ENCODE peak calls at places on chromosomes 1 and 21, in four cellular contexts. R is esophagus squamous epithelium, O is suprapubic skin, X is Peyer's patch. P is an unnamed sample.

GRCh38 chr1:244599937-244600350 is 53.0 kb upstream of the DESI2 start:
- DNase-seq in R (no peak), O (no peak), X (peak; percentile 66), P (peak; percentile 40)

GRCh38 chr1:19925342-19926070 is 2.1 kb upstream of the PLA2G2E start:
- DNase-seq in R (no peak), O (no peak), X (no peak), P (peak; percentile 27)

GRCh38 chr1:45682942-45683341 is 3.4 kb downstream of the GPBP1L1 start:
- DNase-seq in R (no peak), O (no peak), X (no peak), P (no peak)

GRCh38 chr1:20100632-20101355 is 18.5 kb downstream of the PLA2G2D start:
- DNase-seq in R (no peak), O (no peak), X (peak; percentile 69), P (peak; percentile 47)

GRCh38 chr1:11855430-11855829 is 3.3 kb downstream of the NPPB start:
- DNase-seq in R (no peak), O (no peak), X (no peak), P (no peak)

GRCh38 chr21:41316641-41317392 is at the start of gene FAM3B:
- DNase-seq in R (no peak), O (no peak), X (peak; percentile 83), P (peak; percentile 82)

GRCh38 chr1:179169616-179170467 is 59.6 kb downstream of the ABL2 start:
- DNase-seq in R (no peak), O (no peak), X (no peak), P (no peak)

GRCh38 chr1:22414244-22414751 is 37.4 kb upstream of the ZBTB40 start:
- DNase-seq in R (no peak), O (no peak), X (peak; percentile 55), P (peak; percentile 61)

GRCh38 chr1:94777281-94777680 is 42.9 kb upstream of the SLC44A3 start:
- DNase-seq in R (no peak), O (no peak), X (no peak), P (no peak)

GRCh38 chr1:181175356-181175755 is 86.9 kb downstream of the IER5 start:
- DNase-seq in R (no peak), O (no peak), X (no peak), P (no peak)

GRCh38 chr1:174954686-174955669 is 44.8 kb upstream of the CACYBP start:
- DNase-seq in R (no peak), O (no peak), X (no peak), P (no peak)

GRCh38 chr1:178869114-178869697 is 1.7 kb downstream of the ANGPTL1 start:
- DNase-seq in R (no peak), O (no peak), X (no peak), P (no peak)

GRCh38 chr1:228079013-228079412 is 3.5 kb upstream of the ARF1 start:
- DNase-seq in R (no peak), O (peak; percentile 63), X (no peak), P (no peak)

GRCh38 chr1:160261526-160261877 is 847 bp downstream of the DCAF8 start:
- DNase-seq in R (no peak), O (no peak), X (peak; percentile 68), P (peak; percentile 71)

GRCh38 chr21:42537106-42537742 is 23.6 kb downstream of the SLC37A1 start:
- DNase-seq in R (no peak), O (peak; percentile 9), X (peak; percentile 51), P (peak; percentile 29)

GRCh38 chr1:228487336-228488106 is at the start of gene RNF187:
- DNase-seq in R (no peak), O (peak; percentile 91), X (peak; percentile 95), P (peak; percentile 82)

GRCh38 chr1:9182784-9183257 is 51.8 kb upstream of the H6PD start:
- DNase-seq in R (no peak), O (peak; percentile 66), X (no peak), P (no peak)

GRCh38 chr1:76759950-76760349 is 107.3 kb upstream of the ST6GALNAC5 start:
- DNase-seq in R (no peak), O (no peak), X (no peak), P (no peak)

GRCh38 chr1:202991112-202991511 is 16.1 kb upstream of the TMEM183A start:
- DNase-seq in R (no peak), O (no peak), X (no peak), P (no peak)

GRCh38 chr1:29452463-29453230 is 216.3 kb downstream of the PTPRU start:
- DNase-seq in R (no peak), O (no peak), X (no peak), P (no peak)

GRCh38 chr1:66747500-66747899 is 4.8 kb upstream of the DYNLT5 start:
- DNase-seq in R (no peak), O (no peak), X (no peak), P (no peak)

GRCh38 chr1:85048296-85049064 is at the start of gene MCOLN3:
- DNase-seq in R (no peak), O (peak; percentile 73), X (peak; percentile 70), P (peak; percentile 44)

GRCh38 chr1:232385221-232385620 is 244.7 kb downstream of the SIPA1L2 start:
- DNase-seq in R (no peak), O (no peak), X (no peak), P (no peak)

GRCh38 chr1:3378411-3379208 is 75.9 kb upstream of the ARHGEF16 start:
- DNase-seq in R (no peak), O (no peak), X (no peak), P (no peak)

GRCh38 chr21:41029573-41029972 is 138.4 kb upstream of the BACE2 start:
- DNase-seq in R (no peak), O (no peak), X (no peak), P (no peak)

GRCh38 chr1:240258910-240259309 is 167.2 kb downstream of the FMN2 start:
- DNase-seq in R (no peak), O (no peak), X (no peak), P (no peak)

GRCh38 chr1:74693473-74693872 is 19.9 kb upstream of the ERICH3 start:
- DNase-seq in R (no peak), O (no peak), X (no peak), P (no peak)

GRCh38 chr1:217881607-217882332 is 250.6 kb downstream of the SPATA17 start:
- DNase-seq in R (no peak), O (no peak), X (no peak), P (no peak)

GRCh38 chr1:224644553-224645154 is 28.5 kb downstream of the CNIH3 start:
- DNase-seq in R (no peak), O (no peak), X (peak; percentile 80), P (peak; percentile 84)

GRCh38 chr1:37634554-37635308 is at the start of gene RSPO1:
- DNase-seq in R (no peak), O (no peak), X (peak; percentile 48), P (no peak)

GRCh38 chr1:37633040-37633949 is 1.4 kb downstream of the RSPO1 start:
- DNase-seq in R (no peak), O (no peak), X (no peak), P (no peak)

GRCh38 chr1:37633950-37634553 is 640 bp downstream of the RSPO1 start:
- DNase-seq in R (no peak), O (no peak), X (no peak), P (no peak)

GRCh38 chr1:37635309-37635902 is 714 bp upstream of the RSPO1 start:
- DNase-seq in R (no peak), O (no peak), X (no peak), P (no peak)

GRCh38 chr1:37636435-37636834 is 1.7 kb upstream of the RSPO1 start:
- DNase-seq in R (no peak), O (no peak), X (no peak), P (no peak)
- H3K27me3 ChIP-seq in R (peaks cover 97% of the 10 kb centered on the region), O (peaks cover 81% of the 10 kb centered on the region), X (no peaks in the 10 kb centered on the region), P (peaks cover 5% of the 10 kb centered on the region)

GRCh38 chr1:1080122-1080753 is 6.1 kb upstream of the RNF223 start:
- DNase-seq in R (no peak), O (peak; percentile 67), X (peak; percentile 61), P (peak; percentile 29)
- H3K27ac ChIP-seq in R (peak overlapping the region; percentile 70), O (no peak overlapping the region), X (no peak overlapping the region), P (no peak overlapping the region)

DNA sequence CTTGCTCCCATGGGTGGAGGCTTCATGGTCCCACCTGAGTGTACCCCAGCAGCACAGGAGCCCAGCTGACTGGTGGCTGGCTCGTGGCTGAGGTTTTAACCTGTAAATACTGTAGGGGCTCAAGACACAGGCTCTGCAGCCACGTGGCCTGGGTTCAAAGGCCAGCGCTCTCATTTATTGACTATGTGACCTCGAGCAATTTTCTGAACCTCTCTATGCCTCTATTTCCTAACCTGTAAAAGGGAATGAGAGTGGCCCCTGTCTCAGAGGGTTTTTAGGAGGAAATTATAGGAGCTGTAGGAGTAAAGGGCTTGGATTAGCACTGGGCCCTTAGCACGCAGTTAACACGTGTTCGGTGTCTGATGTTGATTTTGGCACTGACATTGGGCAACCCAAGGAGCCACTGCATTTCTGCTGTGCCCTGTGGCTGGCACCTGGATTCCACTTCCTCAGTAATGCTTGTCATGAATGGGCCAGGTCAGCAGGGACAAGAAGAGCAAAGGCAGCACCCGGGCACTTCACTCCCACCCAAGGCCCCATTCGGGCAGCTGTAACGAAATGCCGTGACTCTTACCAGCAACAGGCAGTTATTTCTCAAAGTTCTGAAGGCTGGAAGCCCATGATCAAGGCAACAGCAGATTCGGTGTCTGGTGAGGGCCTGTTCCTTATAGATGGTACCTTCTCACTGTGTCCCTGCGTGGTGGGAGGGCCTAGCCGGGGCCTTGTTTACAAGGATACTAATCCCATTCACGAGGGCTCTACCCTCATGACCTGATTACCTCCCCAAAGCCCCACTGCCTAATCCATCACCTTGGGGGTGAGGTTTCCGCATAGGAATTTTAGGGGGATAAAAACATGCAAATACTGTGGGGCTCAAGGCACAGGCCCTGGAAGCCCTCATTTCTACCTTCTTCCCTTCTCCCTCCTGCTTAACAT is 25.2 kb downstream of the ARHGEF10L start:
- DNase-seq in R (no peak), O (no peak), X (peak; percentile 66), P (no peak)
- H3K4me1 ChIP-seq in R (peaks cover 56% of the 10 kb centered on the region), O (peaks cover 77% of the 10 kb centered on the region), X (peaks cover 62% of the 10 kb centered on the region), P (peaks cover 5% of the 10 kb centered on the region)

GRCh38 chr1:50971748-50972305 is 1.8 kb downstream of the CDKN2C start:
- DNase-seq in R (no peak), O (no peak), X (no peak), P (no peak)
- H3K27me3 ChIP-seq in R (no peaks in the 10 kb centered on the region), O (no peaks in the 10 kb centered on the region), X (no peaks in the 10 kb centered on the region), P (no peaks in the 10 kb centered on the region)

GRCh38 chr1:226686440-226687436 is 52.3 kb downstream of the ITPKB start:
- DNase-seq in R (no peak), O (no peak), X (no peak), P (no peak)
- H3K27ac ChIP-seq in R (peak overlapping the region; percentile 87), O (no peak overlapping the region), X (no peak overlapping the region), P (peak overlapping the region; percentile 9)

DNA sequence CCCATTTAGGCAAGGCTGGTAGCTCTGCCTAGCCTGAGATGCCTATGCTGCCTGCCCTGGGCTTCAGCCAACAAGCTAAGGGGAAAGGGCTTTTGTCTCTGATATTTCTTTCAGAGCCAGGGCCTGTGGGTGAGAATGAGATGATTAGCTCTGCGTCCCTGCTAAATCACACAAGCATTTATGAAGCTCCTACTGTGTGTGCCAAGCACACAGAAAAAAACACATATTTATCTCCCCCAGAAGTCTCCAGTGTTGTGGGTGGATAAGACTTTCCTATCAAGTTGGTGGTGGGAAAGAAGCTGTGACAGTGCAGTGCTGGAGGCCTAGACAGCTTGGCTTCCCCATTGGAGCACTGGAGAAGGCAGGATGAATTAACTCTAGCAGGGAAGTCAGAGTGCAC is 1.5 kb downstream of the SLC50A1 start:
- DNase-seq in R (no peak), O (no peak), X (no peak), P (no peak)
- H3K4me1 ChIP-seq in R (peaks cover 25% of the 10 kb centered on the region), O (peaks cover 66% of the 10 kb centered on the region), X (peaks cover 54% of the 10 kb centered on the region), P (peaks cover 4% of the 10 kb centered on the region)